ENCODE peak calls at places on chromosomes 4 and X, in four cellular contexts. Z, A, T and C are unnamed samples.
A peak's percentile ranks its signal among the peaks of the same experiment; 100 is the strongest.

GRCh38 chrX:14598330-14598729 is 69.0 kb downstream of the GLRA2 start:
- DNase-seq in A (no peak), Z (no peak), T (no peak), C (no peak)

GRCh38 chr4:154137320-154137905 is 348.5 kb upstream of the SFRP2 start:
- DNase-seq in T (no peak), Z (no peak), A (no peak), C (no peak)

GRCh38 chrX:154374361-154375155 is at the start of gene FLNA:
- DNase-seq in A (no peak), T (no peak), Z (no peak), C (no peak)

GRCh38 chr4:42673084-42673429 is 16.2 kb upstream of the ATP8A1 start:
- DNase-seq in Z (no peak), T (no peak), A (peak; percentile 59), C (no peak)

GRCh38 chrX:136906921-136907510 is 26.5 kb upstream of the RBMX start:
- DNase-seq in A (no peak), Z (no peak), T (no peak), C (no peak)

GRCh38 chr4:173171098-173171497 is 2.5 kb downstream of the GALNT7 start:
- DNase-seq in A (peak; percentile 42), Z (no peak), T (peak; percentile 38), C (peak; percentile 47)

GRCh38 chrX:15947648-15948317 is 93.2 kb upstream of the AP1S2 start:
- DNase-seq in T (peak; percentile 11), Z (no peak), A (peak; percentile 57), C (no peak)

GRCh38 chrX:95764972-95765451 is 919.6 kb upstream of the DIAPH2 start:
- DNase-seq in Z (peak; percentile 78), A (peak; percentile 52), T (peak; percentile 40), C (peak; percentile 15)

GRCh38 chrX:39869846-39870601 is 227.7 kb downstream of the BCOR start:
- DNase-seq in T (peak; percentile 35), A (peak; percentile 56), Z (no peak), C (peak; percentile 89)

GRCh38 chr4:65120287-65120686 is 550.0 kb downstream of the EPHA5 start:
- DNase-seq in A (no peak), T (no peak), Z (no peak), C (no peak)

GRCh38 chrX:106912864-106913263 is 7.3 kb upstream of the CLDN2 start:
- DNase-seq in Z (no peak), T (no peak), A (peak; percentile 34), C (no peak)

GRCh38 chr4:891747-892146 is 40.4 kb downstream of the GAK start:
- DNase-seq in T (no peak), Z (peak; percentile 73), A (peak; percentile 5), C (peak; percentile 14)

GRCh38 chr4:84319124-84319523 is 180.0 kb downstream of the NKX6-1 start:
- DNase-seq in T (peak; percentile 4), Z (no peak), A (peak; percentile 8), C (no peak)

GRCh38 chrX:53077207-53078197 is 4.7 kb upstream of the TSPYL2 start:
- DNase-seq in T (no peak), A (no peak), Z (peak; percentile 80), C (no peak)

GRCh38 chr4:117447925-117448324 is 362.5 kb upstream of the TRAM1L1 start:
- DNase-seq in Z (peak; percentile 57), A (no peak), T (peak; percentile 9), C (peak; percentile 52)

GRCh38 chr4:139909036-139909435 is 243.4 kb downstream of the MGST2 start:
- DNase-seq in Z (no peak), A (no peak), T (no peak), C (no peak)

GRCh38 chrX:69195197-69195596 is 29.9 kb upstream of the PJA1 start:
- DNase-seq in A (no peak), T (no peak), Z (no peak), C (no peak)

GRCh38 chr4:24243641-24244040 is 340.7 kb downstream of the DHX15 start:
- DNase-seq in T (no peak), A (no peak), Z (no peak), C (no peak)

GRCh38 chrX:9644335-9644734 is 121.3 kb downstream of the GPR143 start:
- DNase-seq in A (no peak), T (no peak), Z (no peak), C (peak; percentile 83)

GRCh38 chrX:119753639-119754257 is 4.6 kb upstream of the SOWAHD start:
- DNase-seq in A (peak; percentile 57), Z (peak; percentile 84), T (peak; percentile 59), C (peak; percentile 87)

GRCh38 chrX:103640401-103641155 is 11.8 kb downstream of the TCEAL1 start:
- DNase-seq in T (peak; percentile 32), Z (no peak), A (no peak), C (no peak)

GRCh38 chr4:112637552-112637866 is 566 bp downstream of the LARP7 start:
- DNase-seq in Z (no peak), A (no peak), T (no peak), C (no peak)

GRCh38 chr4:186291256-186291890 is 25.4 kb downstream of the F11 start:
- DNase-seq in A (no peak), T (no peak), Z (no peak), C (no peak)

GRCh38 chrX:9566150-9566621 is 101.3 kb downstream of the TBL1X start:
- DNase-seq in T (peak; percentile 69), A (peak; percentile 82), Z (no peak), C (peak; percentile 5)

GRCh38 chr4:65825121-65825520 is 154.8 kb upstream of the EPHA5 start:
- DNase-seq in T (peak; percentile 1), Z (no peak), A (peak; percentile 1), C (no peak)

GRCh38 chr4:100494166-100494565 is 23.7 kb downstream of the EMCN start:
- DNase-seq in A (no peak), Z (no peak), T (no peak), C (no peak)

GRCh38 chrX:87728459-87728858 is 210.9 kb downstream of the KLHL4 start:
- DNase-seq in T (no peak), Z (no peak), A (no peak), C (no peak)

GRCh38 chrX:41086627-41086932 is 1.3 kb downstream of the USP9X start:
- DNase-seq in T (no peak), A (no peak), Z (no peak), C (no peak)

GRCh38 chrX:41084360-41085104 is 713 bp upstream of the USP9X start:
- DNase-seq in Z (peak; percentile 99), T (peak; percentile 99), A (peak; percentile 97), C (peak; percentile 88)

GRCh38 chrX:41085883-41086626 is 810 bp downstream of the USP9X start:
- DNase-seq in Z (peak; percentile 80), T (peak; percentile 65), A (peak; percentile 48), C (no peak)

GRCh38 chrX:41085105-41085882 is at the start of gene USP9X:
- DNase-seq in A (peak; percentile 95), T (peak; percentile 91), Z (peak; percentile 96), C (peak; percentile 73)

DNA sequence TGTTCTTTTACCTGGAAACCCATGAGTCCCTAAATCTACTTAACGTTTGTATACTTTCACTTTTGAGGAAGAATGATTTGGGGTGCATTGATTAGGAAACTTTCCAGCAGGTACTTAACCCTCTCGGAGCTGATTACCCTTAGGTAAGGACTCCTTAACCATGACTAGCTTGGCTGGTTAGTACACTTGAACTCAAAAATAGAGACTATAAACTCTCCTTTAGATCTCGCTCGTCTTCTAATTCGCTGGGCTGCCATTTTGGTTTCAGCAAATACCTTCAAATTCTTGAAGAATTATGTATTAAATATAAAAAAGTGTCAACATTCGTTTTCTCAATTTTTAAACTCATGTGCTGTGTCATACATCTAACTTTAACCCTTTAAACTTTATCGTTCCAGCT is 2.0 kb downstream of the USP9X start:
- DNase-seq in Z (no peak), T (no peak), A (no peak), C (no peak)
- H3K4me3 ChIP-seq in Z (peak overlapping the region; percentile 79), T (peak overlapping the region; percentile 89), A (peak overlapping the region; percentile 90), C (peak overlapping the region; percentile 70)

GRCh38 chr4:165330071-165330470 is 2.6 kb downstream of the MSMO1 start:
- DNase-seq in Z (no peak), T (no peak), A (no peak), C (no peak)

GRCh38 chr4:165330666-165331065 is 3.2 kb downstream of the MSMO1 start:
- DNase-seq in A (no peak), Z (no peak), T (no peak), C (no peak)

GRCh38 chr4:165331823-165332222 is 4.4 kb downstream of the MSMO1 start:
- DNase-seq in Z (no peak), A (no peak), T (no peak), C (no peak)

GRCh38 chr4:165332502-165332901 is 5.0 kb downstream of the MSMO1 start:
- DNase-seq in T (no peak), A (no peak), Z (no peak), C (no peak)

DNA sequence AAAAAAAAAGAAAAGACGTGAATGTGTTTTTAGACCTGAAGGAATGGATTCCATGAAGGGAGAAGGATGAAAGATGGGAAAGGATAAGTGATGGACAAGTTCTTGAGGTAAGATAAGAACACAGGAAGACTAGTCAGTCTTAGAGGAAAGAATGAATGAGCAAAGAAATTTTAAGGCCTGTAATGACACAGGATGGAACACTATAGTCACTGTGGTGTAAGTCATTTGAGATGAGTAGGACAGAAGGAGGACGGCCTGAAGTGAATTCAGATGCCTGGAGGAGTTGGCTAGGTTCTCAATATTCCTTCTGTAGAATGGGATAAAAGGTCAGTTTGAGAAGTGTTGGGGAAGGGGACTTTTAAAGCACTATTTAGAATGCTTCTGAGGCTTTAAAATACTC is 3.8 kb downstream of the MSMO1 start:
- DNase-seq in A (no peak), T (no peak), Z (no peak), C (no peak)
- H3K4me3 ChIP-seq in A (no peak overlapping the region), T (no peak overlapping the region), Z (peak overlapping the region; percentile 85), C (no peak overlapping the region)

GRCh38 chrX:101931494-101932248 is at the start of gene ZMAT1:
- DNase-seq in Z (peak; percentile 95), T (peak; percentile 93), A (peak; percentile 65), C (peak; percentile 88)
- H3K4me3 ChIP-seq in Z (peak within 1 kb of the TSS; percentile 66), T (peak within 1 kb of the TSS; percentile 78), A (peak within 1 kb of the TSS; percentile 35), C (peak within 1 kb of the TSS; percentile 57)

DNA sequence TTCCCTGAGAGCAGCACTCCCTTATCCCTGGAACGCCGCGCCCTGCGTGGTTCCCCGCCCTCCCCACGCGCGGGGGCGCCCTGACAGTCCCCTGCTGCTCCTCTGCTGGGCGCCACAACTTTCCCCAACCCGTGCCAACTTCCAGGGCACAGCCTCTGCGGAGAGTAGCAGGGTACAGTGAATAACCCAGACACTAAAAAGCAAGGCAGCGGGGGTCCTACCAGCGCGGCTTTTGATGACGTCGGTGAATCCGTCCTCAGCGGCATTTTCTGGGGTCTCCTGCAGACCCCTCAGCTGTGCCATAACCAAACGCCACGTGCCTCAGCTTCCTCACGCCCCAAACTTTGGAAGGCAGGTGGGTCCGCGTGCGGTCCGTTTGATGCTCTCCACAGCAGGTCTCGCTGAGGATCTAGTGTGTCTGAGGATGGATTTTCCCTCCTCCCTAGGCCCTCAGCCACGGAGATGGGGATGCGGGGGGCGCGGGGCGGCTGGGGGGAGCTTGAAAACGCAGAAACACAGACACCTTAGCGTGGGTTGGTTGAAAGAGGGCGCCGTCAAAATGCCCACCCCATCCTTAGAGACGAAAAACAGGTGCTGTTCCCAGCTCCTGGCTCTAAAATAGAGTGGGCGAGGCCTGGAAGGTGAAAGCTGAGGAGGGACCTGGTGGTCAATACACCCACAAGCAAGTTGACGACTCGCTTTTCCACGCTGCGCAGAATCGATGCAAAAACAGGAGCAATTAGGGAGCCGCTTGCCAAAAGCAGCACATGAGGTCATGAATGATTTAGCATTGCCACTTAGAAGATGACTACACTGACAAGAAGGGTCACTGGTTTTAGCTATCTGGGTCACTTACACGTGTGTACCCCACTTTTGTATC is 405.6 kb downstream of the FAM47A start:
- DNase-seq in A (no peak), Z (no peak), T (no peak), C (no peak)
- H3K4me3 ChIP-seq in A (no peak overlapping the region), Z (no peak overlapping the region), T (no peak overlapping the region), C (no peak overlapping the region)